ENCODE peak calls at places on chromosomes 5 and 9, in ten cellular contexts. One of them, this sample, is unnamed.

GRCh38 chr5:137078171-137078665 is 420.9 kb downstream of the SPOCK1 start:
- DNase-seq in HepG2: no peak
- DNase-seq in cardiac septum: no peak
- DNase-seq in left ventricle myocardium superior: no peak
- DNase-seq in stromal cell of bone marrow: no peak
- DNase-seq in Calu3: peak; percentile 77
- DNase-seq in IMR-90: peak; percentile 13
- DNase-seq in COR-L47: peak; percentile 59
- DNase-seq in NAMALWA: no peak
- DNase-seq in germinal center: no peak
- DNase-seq in this sample: no peak

GRCh38 chr9:73348485-73348884 is 196.8 kb downstream of the ANXA1 start:
- DNase-seq in HepG2: no peak
- DNase-seq in cardiac septum: no peak
- DNase-seq in left ventricle myocardium superior: no peak
- DNase-seq in stromal cell of bone marrow: no peak
- DNase-seq in Calu3: no peak
- DNase-seq in IMR-90: no peak
- DNase-seq in COR-L47: no peak
- DNase-seq in NAMALWA: no peak
- DNase-seq in germinal center: no peak
- DNase-seq in this sample: no peak

GRCh38 chr9:113898151-113898550 is 22.0 kb downstream of the ZNF618 start:
- DNase-seq in HepG2: no peak
- DNase-seq in cardiac septum: no peak
- DNase-seq in left ventricle myocardium superior: no peak
- DNase-seq in stromal cell of bone marrow: no peak
- DNase-seq in Calu3: no peak
- DNase-seq in IMR-90: no peak
- DNase-seq in COR-L47: no peak
- DNase-seq in NAMALWA: no peak
- DNase-seq in germinal center: no peak
- DNase-seq in this sample: no peak

GRCh38 chr5:133287500-133287899 is 235.7 kb downstream of the HSPA4 start:
- DNase-seq in HepG2: peak; percentile 12
- DNase-seq in cardiac septum: no peak
- DNase-seq in left ventricle myocardium superior: no peak
- DNase-seq in stromal cell of bone marrow: no peak
- DNase-seq in Calu3: peak; percentile 80
- DNase-seq in IMR-90: peak; percentile 44
- DNase-seq in COR-L47: no peak
- DNase-seq in NAMALWA: peak; percentile 42
- DNase-seq in germinal center: no peak
- DNase-seq in this sample: no peak

GRCh38 chr9:137237759-137238726 is 3.0 kb upstream of the TUBB4B start:
- DNase-seq in HepG2: no peak
- DNase-seq in cardiac septum: no peak
- DNase-seq in left ventricle myocardium superior: no peak
- DNase-seq in stromal cell of bone marrow: no peak
- DNase-seq in Calu3: no peak
- DNase-seq in IMR-90: no peak
- DNase-seq in COR-L47: peak; percentile 86
- DNase-seq in NAMALWA: peak; percentile 57
- DNase-seq in germinal center: no peak
- DNase-seq in this sample: no peak

GRCh38 chr5:31638748-31639418 is at the start of gene PDZD2:
- DNase-seq in HepG2: peak; percentile 23
- DNase-seq in cardiac septum: peak; percentile 87
- DNase-seq in left ventricle myocardium superior: peak; percentile 92
- DNase-seq in stromal cell of bone marrow: peak; percentile 23
- DNase-seq in Calu3: peak; percentile 79
- DNase-seq in IMR-90: peak; percentile 46
- DNase-seq in COR-L47: peak; percentile 89
- DNase-seq in NAMALWA: peak; percentile 69
- DNase-seq in germinal center: peak; percentile 70
- DNase-seq in this sample: no peak

GRCh38 chr9:89542461-89543021 is 44.6 kb upstream of the SEMA4D start:
- DNase-seq in HepG2: no peak
- DNase-seq in cardiac septum: no peak
- DNase-seq in left ventricle myocardium superior: no peak
- DNase-seq in stromal cell of bone marrow: no peak
- DNase-seq in Calu3: no peak
- DNase-seq in IMR-90: no peak
- DNase-seq in COR-L47: no peak
- DNase-seq in NAMALWA: peak; percentile 42
- DNase-seq in germinal center: peak; percentile 43
- DNase-seq in this sample: no peak

GRCh38 chr5:72445969-72446368 is 61.2 kb downstream of the ZNF366 start:
- DNase-seq in HepG2: no peak
- DNase-seq in cardiac septum: no peak
- DNase-seq in left ventricle myocardium superior: no peak
- DNase-seq in stromal cell of bone marrow: no peak
- DNase-seq in Calu3: no peak
- DNase-seq in IMR-90: no peak
- DNase-seq in COR-L47: no peak
- DNase-seq in NAMALWA: no peak
- DNase-seq in germinal center: no peak
- DNase-seq in this sample: no peak

GRCh38 chr5:75588666-75589065 is 22.6 kb upstream of the ANKDD1B start:
- DNase-seq in HepG2: no peak
- DNase-seq in cardiac septum: no peak
- DNase-seq in left ventricle myocardium superior: no peak
- DNase-seq in stromal cell of bone marrow: no peak
- DNase-seq in Calu3: no peak
- DNase-seq in IMR-90: no peak
- DNase-seq in COR-L47: no peak
- DNase-seq in NAMALWA: no peak
- DNase-seq in germinal center: no peak
- DNase-seq in this sample: no peak

GRCh38 chr5:168529361-168530234 is 493 bp downstream of the FBLL1 start:
- DNase-seq in HepG2: no peak
- DNase-seq in cardiac septum: no peak
- DNase-seq in left ventricle myocardium superior: peak; percentile 34
- DNase-seq in stromal cell of bone marrow: no peak
- DNase-seq in Calu3: peak; percentile 36
- DNase-seq in IMR-90: no peak
- DNase-seq in COR-L47: no peak
- DNase-seq in NAMALWA: no peak
- DNase-seq in germinal center: no peak
- DNase-seq in this sample: no peak

GRCh38 chr5:158812381-158812780 is 287.3 kb downstream of the EBF1 start:
- DNase-seq in HepG2: no peak
- DNase-seq in cardiac septum: no peak
- DNase-seq in left ventricle myocardium superior: no peak
- DNase-seq in stromal cell of bone marrow: no peak
- DNase-seq in Calu3: no peak
- DNase-seq in IMR-90: no peak
- DNase-seq in COR-L47: no peak
- DNase-seq in NAMALWA: peak; percentile 97
- DNase-seq in germinal center: peak; percentile 67
- DNase-seq in this sample: no peak

GRCh38 chr5:167919268-167919560 is 372.2 kb upstream of the WWC1 start:
- DNase-seq in HepG2: no peak
- DNase-seq in cardiac septum: no peak
- DNase-seq in left ventricle myocardium superior: no peak
- DNase-seq in stromal cell of bone marrow: no peak
- DNase-seq in Calu3: no peak
- DNase-seq in IMR-90: no peak
- DNase-seq in COR-L47: no peak
- DNase-seq in NAMALWA: no peak
- DNase-seq in germinal center: no peak
- DNase-seq in this sample: no peak